ENCODE peak calls at places on chromosomes 4 and X, in five cellular contexts. One of them, this sample, is unnamed.
A peak's percentile ranks its signal among the peaks of the same experiment; 100 is the strongest.

GRCh38 chr4:37324526-37324925 is 80.0 kb downstream of the NWD2 start:
- DNase-seq in uterus: no peak
- DNase-seq in colonic mucosa: peak; percentile 34
- DNase-seq in IMR-90: no peak
- DNase-seq in CD8-positive, alpha-beta T cell: no peak
- DNase-seq in this sample: peak; percentile 4

GRCh38 chr4:155248002-155248896 is 39.8 kb downstream of the NPY2R start:
- DNase-seq in colonic mucosa: no peak
- DNase-seq in uterus: no peak
- DNase-seq in CD8-positive, alpha-beta T cell: no peak
- DNase-seq in IMR-90: no peak
- DNase-seq in this sample: no peak

GRCh38 chr4:48909697-48910096 is 3.1 kb upstream of the OCIAD2 start:
- DNase-seq in uterus: peak; percentile 37
- DNase-seq in colonic mucosa: no peak
- DNase-seq in CD8-positive, alpha-beta T cell: no peak
- DNase-seq in IMR-90: peak; percentile 99
- DNase-seq in this sample: no peak

GRCh38 chrX:46573331-46573895 is at the start of gene CHST7:
- DNase-seq in IMR-90: peak; percentile 52
- DNase-seq in colonic mucosa: peak; percentile 56
- DNase-seq in uterus: peak; percentile 49
- DNase-seq in CD8-positive, alpha-beta T cell: peak; percentile 58
- DNase-seq in this sample: peak; percentile 33

GRCh38 chr4:3816256-3816825 is 50.2 kb downstream of the ADRA2C start:
- DNase-seq in uterus: no peak
- DNase-seq in IMR-90: no peak
- DNase-seq in colonic mucosa: no peak
- DNase-seq in CD8-positive, alpha-beta T cell: no peak
- DNase-seq in this sample: no peak

GRCh38 chr4:145861331-145862318 is 77.0 kb downstream of the ZNF827 start:
- DNase-seq in IMR-90: no peak
- DNase-seq in colonic mucosa: no peak
- DNase-seq in uterus: no peak
- DNase-seq in CD8-positive, alpha-beta T cell: no peak
- DNase-seq in this sample: no peak

GRCh38 chrX:124086411-124086810 is 124.9 kb downstream of the STAG2 start:
- DNase-seq in CD8-positive, alpha-beta T cell: peak; percentile 16
- DNase-seq in uterus: no peak
- DNase-seq in IMR-90: no peak
- DNase-seq in colonic mucosa: no peak
- DNase-seq in this sample: no peak

GRCh38 chr4:156261230-156261629 is 307.6 kb upstream of the CTSO start:
- DNase-seq in CD8-positive, alpha-beta T cell: no peak
- DNase-seq in colonic mucosa: no peak
- DNase-seq in uterus: no peak
- DNase-seq in IMR-90: no peak
- DNase-seq in this sample: no peak

GRCh38 chr4:24473309-24473721 is 111.0 kb downstream of the DHX15 start:
- DNase-seq in IMR-90: peak; percentile 27
- DNase-seq in uterus: peak; percentile 48
- DNase-seq in colonic mucosa: peak; percentile 25
- DNase-seq in CD8-positive, alpha-beta T cell: no peak
- DNase-seq in this sample: peak; percentile 2

GRCh38 chr4:88843067-88843723 is 145.6 kb upstream of the NAP1L5 start:
- DNase-seq in IMR-90: peak; percentile 35
- DNase-seq in CD8-positive, alpha-beta T cell: no peak
- DNase-seq in colonic mucosa: peak; percentile 45
- DNase-seq in uterus: no peak
- DNase-seq in this sample: no peak

GRCh38 chrX:48956728-48957414 is 536 bp downstream of the OTUD5 start:
- DNase-seq in CD8-positive, alpha-beta T cell: peak; percentile 43
- DNase-seq in colonic mucosa: peak; percentile 31
- DNase-seq in uterus: peak; percentile 28
- DNase-seq in IMR-90: no peak
- DNase-seq in this sample: no peak

GRCh38 chr4:98557497-98557896 is 100.9 kb downstream of the TSPAN5 start:
- DNase-seq in colonic mucosa: no peak
- DNase-seq in uterus: no peak
- DNase-seq in CD8-positive, alpha-beta T cell: no peak
- DNase-seq in IMR-90: peak; percentile 75
- DNase-seq in this sample: no peak

GRCh38 chr4:23999714-24000113 is 109.9 kb upstream of the PPARGC1A start:
- DNase-seq in uterus: no peak
- DNase-seq in colonic mucosa: no peak
- DNase-seq in CD8-positive, alpha-beta T cell: no peak
- DNase-seq in IMR-90: peak; percentile 62
- DNase-seq in this sample: no peak

GRCh38 chrX:10167573-10167972 is 10.8 kb downstream of the CLCN4 start:
- DNase-seq in colonic mucosa: no peak
- DNase-seq in uterus: no peak
- DNase-seq in IMR-90: no peak
- DNase-seq in CD8-positive, alpha-beta T cell: no peak
- DNase-seq in this sample: no peak

GRCh38 chr4:93897559-93897958 is 69.0 kb downstream of the ATOH1 start:
- DNase-seq in colonic mucosa: no peak
- DNase-seq in IMR-90: no peak
- DNase-seq in CD8-positive, alpha-beta T cell: no peak
- DNase-seq in uterus: no peak
- DNase-seq in this sample: no peak

GRCh38 chr4:119237201-119237600 is 24.7 kb downstream of the USP53 start:
- DNase-seq in uterus: no peak
- DNase-seq in colonic mucosa: no peak
- DNase-seq in CD8-positive, alpha-beta T cell: no peak
- DNase-seq in IMR-90: no peak
- DNase-seq in this sample: no peak

GRCh38 chr4:88722828-88723227 is 25.2 kb upstream of the NAP1L5 start:
- DNase-seq in uterus: no peak
- DNase-seq in colonic mucosa: no peak
- DNase-seq in CD8-positive, alpha-beta T cell: no peak
- DNase-seq in IMR-90: no peak
- DNase-seq in this sample: no peak

GRCh38 chr4:99705891-99706290 is 48.3 kb upstream of the C4orf54 start:
- DNase-seq in IMR-90: no peak
- DNase-seq in colonic mucosa: no peak
- DNase-seq in uterus: no peak
- DNase-seq in CD8-positive, alpha-beta T cell: no peak
- DNase-seq in this sample: no peak

GRCh38 chr4:15149234-15149841 is 147.1 kb downstream of the CPEB2 start:
- DNase-seq in IMR-90: peak; percentile 35
- DNase-seq in CD8-positive, alpha-beta T cell: no peak
- DNase-seq in uterus: no peak
- DNase-seq in colonic mucosa: no peak
- DNase-seq in this sample: no peak
- H3K27ac ChIP-seq in IMR-90: peak overlapping the region; percentile 83
- H3K27ac ChIP-seq in CD8-positive, alpha-beta T cell: no peak overlapping the region
- H3K27ac ChIP-seq in uterus: no peak overlapping the region
- H3K27ac ChIP-seq in colonic mucosa: no peak overlapping the region
- H3K27ac ChIP-seq in this sample: peak overlapping the region; percentile 96

GRCh38 chr4:174826660-174827059 is 2.4 kb downstream of the GLRA3 start:
- DNase-seq in IMR-90: no peak
- DNase-seq in uterus: no peak
- DNase-seq in colonic mucosa: no peak
- DNase-seq in CD8-positive, alpha-beta T cell: no peak
- DNase-seq in this sample: no peak

GRCh38 chr4:174834477-174834876 is 5.4 kb upstream of the GLRA3 start:
- DNase-seq in uterus: no peak
- DNase-seq in IMR-90: no peak
- DNase-seq in CD8-positive, alpha-beta T cell: no peak
- DNase-seq in colonic mucosa: no peak
- DNase-seq in this sample: no peak

DNA sequence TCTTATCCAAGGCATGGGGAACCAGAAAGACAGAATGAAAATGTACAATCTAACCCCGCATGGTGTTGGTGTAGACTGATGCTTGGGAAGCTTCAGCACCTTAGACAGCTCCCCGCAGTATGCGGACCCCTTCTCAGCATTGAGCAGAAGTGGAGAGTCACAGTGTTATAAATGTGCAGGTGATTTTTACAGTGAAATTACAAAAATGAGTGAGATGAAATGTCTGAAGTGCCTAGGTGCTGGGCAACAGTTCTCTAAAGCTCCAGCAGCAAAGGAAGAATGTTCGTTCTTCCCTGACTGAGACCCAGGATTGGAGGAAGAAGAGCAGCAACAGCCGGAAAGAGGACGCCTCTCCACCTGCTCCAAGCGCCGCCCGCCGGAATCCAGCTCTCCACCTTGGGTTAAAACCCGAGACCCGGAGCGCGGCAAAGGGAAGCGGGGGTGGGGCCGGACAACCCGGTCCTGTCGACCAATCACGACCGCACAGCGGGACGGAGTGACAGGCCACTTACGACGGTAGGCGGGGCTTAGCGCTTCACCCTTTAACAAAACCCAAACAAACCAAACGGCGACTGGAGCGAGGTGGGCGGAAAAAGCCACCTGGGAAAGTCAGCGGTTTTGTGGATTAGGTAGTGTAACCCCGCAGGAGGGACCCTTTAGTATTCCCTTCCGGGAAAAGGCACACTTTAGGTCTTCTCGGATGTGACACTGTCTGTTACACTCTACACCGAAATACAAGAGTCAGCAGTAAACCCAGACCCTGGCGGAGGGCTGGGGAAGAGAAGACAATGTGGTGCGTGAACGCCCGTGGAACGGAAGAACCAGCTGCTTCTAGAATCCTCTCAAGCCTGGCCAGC is at the start of gene GLRA3:
- DNase-seq in colonic mucosa: peak; percentile 23
- DNase-seq in IMR-90: no peak
- DNase-seq in CD8-positive, alpha-beta T cell: no peak
- DNase-seq in uterus: peak; percentile 31
- DNase-seq in this sample: peak; percentile 71
- H3K27ac ChIP-seq in colonic mucosa: no peak within 1 kb of the TSS
- H3K27ac ChIP-seq in IMR-90: no peak within 1 kb of the TSS
- H3K27ac ChIP-seq in CD8-positive, alpha-beta T cell: no peak within 1 kb of the TSS
- H3K27ac ChIP-seq in uterus: no peak within 1 kb of the TSS
- H3K27ac ChIP-seq in this sample: peak within 1 kb of the TSS; percentile 64

GRCh38 chrX:13716905-13717304 is 17.5 kb downstream of the TRAPPC2 start:
- DNase-seq in CD8-positive, alpha-beta T cell: peak; percentile 40
- DNase-seq in colonic mucosa: no peak
- DNase-seq in uterus: no peak
- DNase-seq in IMR-90: no peak
- DNase-seq in this sample: no peak

GRCh38 chrX:13717697-13718483 is 16.5 kb downstream of the TRAPPC2 start:
- DNase-seq in IMR-90: peak; percentile 53
- DNase-seq in colonic mucosa: no peak
- DNase-seq in uterus: peak; percentile 49
- DNase-seq in CD8-positive, alpha-beta T cell: no peak
- DNase-seq in this sample: no peak

GRCh38 chrX:13721819-13722527 is 12.4 kb downstream of the TRAPPC2 start:
- DNase-seq in CD8-positive, alpha-beta T cell: no peak
- DNase-seq in colonic mucosa: no peak
- DNase-seq in uterus: no peak
- DNase-seq in IMR-90: peak; percentile 86
- DNase-seq in this sample: no peak

GRCh38 chrX:13719192-13719856 is 15.1 kb downstream of the TRAPPC2 start:
- DNase-seq in IMR-90: peak; percentile 36
- DNase-seq in colonic mucosa: no peak
- DNase-seq in CD8-positive, alpha-beta T cell: peak; percentile 28
- DNase-seq in uterus: no peak
- DNase-seq in this sample: no peak

GRCh38 chrX:13721371-13721770 is 13.0 kb downstream of the TRAPPC2 start:
- DNase-seq in CD8-positive, alpha-beta T cell: no peak
- DNase-seq in IMR-90: peak; percentile 46
- DNase-seq in uterus: no peak
- DNase-seq in colonic mucosa: no peak
- DNase-seq in this sample: no peak
- H3K27ac ChIP-seq in CD8-positive, alpha-beta T cell: no peak overlapping the region
- H3K27ac ChIP-seq in IMR-90: peak overlapping the region; percentile 91
- H3K27ac ChIP-seq in uterus: peak overlapping the region; percentile 87
- H3K27ac ChIP-seq in colonic mucosa: no peak overlapping the region
- H3K27ac ChIP-seq in this sample: no peak overlapping the region

DNA sequence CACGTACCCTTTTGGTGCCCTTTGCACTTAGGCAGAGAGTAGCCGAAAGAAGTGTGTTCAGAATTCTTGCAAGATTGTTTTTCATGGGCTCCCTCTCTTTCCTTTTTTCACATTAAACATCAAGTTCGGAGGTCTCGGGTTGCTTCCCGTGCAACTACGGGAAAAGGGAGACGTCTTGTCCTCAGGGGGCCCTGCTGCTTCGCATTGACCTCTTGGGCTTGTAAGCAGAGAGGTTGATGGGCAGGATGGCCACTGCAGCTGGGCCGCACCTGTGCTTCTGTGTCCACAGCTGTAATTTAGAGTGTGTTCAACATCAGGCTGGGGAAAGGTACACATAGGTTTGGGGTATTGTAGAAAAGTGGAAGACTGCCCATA is 109.7 kb downstream of the SPRY1 start:
- DNase-seq in IMR-90: no peak
- DNase-seq in CD8-positive, alpha-beta T cell: no peak
- DNase-seq in colonic mucosa: no peak
- DNase-seq in uterus: no peak
- DNase-seq in this sample: no peak
- H3K27ac ChIP-seq in IMR-90: no peak overlapping the region
- H3K27ac ChIP-seq in CD8-positive, alpha-beta T cell: no peak overlapping the region
- H3K27ac ChIP-seq in colonic mucosa: no peak overlapping the region
- H3K27ac ChIP-seq in uterus: peak overlapping the region; percentile 67
- H3K27ac ChIP-seq in this sample: no peak overlapping the region